ENCODE peak calls at places on chromosomes 5 and 9, in five cellular contexts. N, T, U, O and S are unnamed samples.

GRCh38 chr9:4299006-4299795 is 667 bp downstream of the GLIS3 start:
- DNase-seq in N (peak; percentile 52), O (peak; percentile 24), U (peak; percentile 54), T (peak; percentile 67), S (peak; percentile 19)

GRCh38 chr9:37706290-37706689 is 47.3 kb upstream of the TRMT10B start:
- DNase-seq in N (no peak), U (no peak), T (no peak), O (no peak), S (no peak)

GRCh38 chr9:16782490-16782889 is 88.0 kb downstream of the BNC2 start:
- DNase-seq in T (no peak), N (no peak), U (no peak), O (no peak), S (no peak)

GRCh38 chr9:119375892-119376291 is 6.7 kb upstream of the BRINP1 start:
- DNase-seq in U (peak; percentile 72), O (no peak), N (peak; percentile 51), T (no peak), S (no peak)

GRCh38 chr9:97503862-97504210 is 2.4 kb downstream of the TMOD1 start:
- DNase-seq in T (no peak), O (no peak), N (no peak), U (no peak), S (no peak)

GRCh38 chr5:179178016-179178575 is 117.9 kb downstream of the ZNF354C start:
- DNase-seq in T (no peak), U (no peak), N (no peak), O (no peak), S (no peak)

GRCh38 chr9:124139001-124139400 is 118.7 kb upstream of the NEK6 start:
- DNase-seq in T (no peak), O (no peak), U (no peak), N (no peak), S (no peak)

GRCh38 chr5:15763754-15764153 is 263.8 kb downstream of the FBXL7 start:
- DNase-seq in T (no peak), O (no peak), N (no peak), U (no peak), S (no peak)

GRCh38 chr5:154368041-154368800 is 77.6 kb upstream of the SAP30L start:
- DNase-seq in T (no peak), O (no peak), N (peak; percentile 84), U (peak; percentile 23), S (no peak)

GRCh38 chr5:14557203-14557725 is 24.3 kb upstream of the OTULINL start:
- DNase-seq in N (no peak), O (no peak), T (no peak), U (no peak), S (no peak)

GRCh38 chr9:1869843-1870242 is 145.3 kb upstream of the SMARCA2 start:
- DNase-seq in T (no peak), O (no peak), U (peak; percentile 63), N (peak; percentile 29), S (no peak)
- TF ChIP-seq CTCF in T (no peak), O (peak; percentile 32), U (peak; percentile 34), N (peak; percentile 25), S (peak; percentile 33)

GRCh38 chr9:134858051-134858841 is 22.4 kb upstream of the FCN2 start:
- DNase-seq in U (no peak), N (peak; percentile 25), O (no peak), T (no peak), S (no peak)
- TF ChIP-seq CTCF in U (no peak), N (no peak), O (no peak), T (no peak), S (no peak)

DNA sequence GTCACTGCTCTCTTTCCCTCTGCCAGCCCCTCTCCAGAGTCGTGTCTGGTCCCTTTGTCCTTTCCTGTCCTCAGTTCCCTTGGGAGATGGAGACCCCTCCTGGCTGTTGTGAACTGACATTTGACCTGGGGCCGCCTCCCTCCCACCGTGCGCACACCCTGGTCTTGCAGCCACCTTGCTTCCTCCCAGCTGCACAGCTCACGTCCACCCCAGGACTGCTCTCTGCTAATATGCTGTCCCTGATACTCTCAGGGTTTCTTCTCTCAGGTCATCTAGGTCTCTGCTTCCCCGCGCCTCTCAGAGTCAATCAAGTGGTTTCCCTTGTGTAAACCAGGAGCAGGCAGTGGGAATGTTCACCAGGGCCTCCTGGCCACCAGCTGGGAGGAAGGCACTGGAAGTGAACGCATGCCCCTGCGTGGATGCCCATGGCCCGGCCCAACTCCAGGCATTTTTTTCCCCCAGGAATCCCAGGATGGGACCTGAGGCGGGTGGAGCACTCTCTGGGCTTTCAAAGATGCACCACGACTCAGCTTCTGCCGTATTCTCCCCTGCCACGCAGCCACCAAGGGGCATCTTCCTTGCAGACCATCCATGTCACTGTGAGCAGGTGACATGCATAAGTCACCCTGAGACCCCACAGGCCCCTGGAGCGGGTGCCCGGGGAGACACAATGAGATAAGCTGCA is 142.4 kb downstream of the OLFM1 start:
- DNase-seq in O (no peak), U (no peak), T (no peak), N (no peak), S (no peak)
- TF ChIP-seq CTCF in O (no peak), U (no peak), T (no peak), N (no peak), S (no peak)

GRCh38 chr5:120817044-120817985 is 353.2 kb downstream of the PRR16 start:
- DNase-seq in U (peak; percentile 20), T (no peak), N (peak; percentile 9), O (no peak), S (no peak)
- TF ChIP-seq CTCF in U (peak; percentile 32), T (no peak), N (no peak), O (peak; percentile 36), S (no peak)

DNA sequence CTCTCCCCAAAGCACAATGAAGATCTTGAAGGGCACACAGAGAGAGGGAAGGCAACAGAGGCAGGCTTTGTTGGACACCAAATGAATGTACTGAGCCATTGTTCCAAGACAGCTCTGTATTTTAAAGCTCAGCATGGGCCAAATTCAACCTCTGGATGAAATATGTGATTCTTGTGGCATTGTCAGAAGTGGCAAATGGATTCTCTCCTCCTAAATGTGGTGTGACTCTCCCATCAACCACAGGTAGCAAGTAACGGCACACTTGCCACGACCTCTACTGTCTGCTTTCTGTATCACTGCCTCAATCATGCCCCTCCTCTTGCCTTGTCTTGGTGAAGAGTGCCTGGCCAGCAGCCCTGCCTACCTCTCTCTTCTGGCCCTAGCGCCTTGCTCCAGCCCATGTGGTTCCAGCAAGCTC is 6.1 kb upstream of the MOB3B start:
- DNase-seq in O (no peak), N (peak; percentile 49), T (no peak), U (no peak), S (no peak)
- TF ChIP-seq CTCF in O (no peak), N (no peak), T (no peak), U (no peak), S (no peak)

GRCh38 chr9:129567329-129567728 is 53.6 kb downstream of the C9orf50 start:
- DNase-seq in O (no peak), N (no peak), T (no peak), U (no peak), S (no peak)

GRCh38 chr9:129570450-129571297 is 50.2 kb downstream of the C9orf50 start:
- DNase-seq in U (no peak), T (peak; percentile 68), N (peak; percentile 95), O (no peak), S (no peak)

GRCh38 chr9:129567842-129568559 is 52.9 kb downstream of the C9orf50 start:
- DNase-seq in N (peak; percentile 92), T (no peak), O (no peak), U (peak; percentile 74), S (no peak)

GRCh38 chr9:129569506-129570449 is 51.1 kb downstream of the C9orf50 start:
- DNase-seq in N (peak; percentile 90), O (no peak), T (no peak), U (peak; percentile 57), S (no peak)

DNA sequence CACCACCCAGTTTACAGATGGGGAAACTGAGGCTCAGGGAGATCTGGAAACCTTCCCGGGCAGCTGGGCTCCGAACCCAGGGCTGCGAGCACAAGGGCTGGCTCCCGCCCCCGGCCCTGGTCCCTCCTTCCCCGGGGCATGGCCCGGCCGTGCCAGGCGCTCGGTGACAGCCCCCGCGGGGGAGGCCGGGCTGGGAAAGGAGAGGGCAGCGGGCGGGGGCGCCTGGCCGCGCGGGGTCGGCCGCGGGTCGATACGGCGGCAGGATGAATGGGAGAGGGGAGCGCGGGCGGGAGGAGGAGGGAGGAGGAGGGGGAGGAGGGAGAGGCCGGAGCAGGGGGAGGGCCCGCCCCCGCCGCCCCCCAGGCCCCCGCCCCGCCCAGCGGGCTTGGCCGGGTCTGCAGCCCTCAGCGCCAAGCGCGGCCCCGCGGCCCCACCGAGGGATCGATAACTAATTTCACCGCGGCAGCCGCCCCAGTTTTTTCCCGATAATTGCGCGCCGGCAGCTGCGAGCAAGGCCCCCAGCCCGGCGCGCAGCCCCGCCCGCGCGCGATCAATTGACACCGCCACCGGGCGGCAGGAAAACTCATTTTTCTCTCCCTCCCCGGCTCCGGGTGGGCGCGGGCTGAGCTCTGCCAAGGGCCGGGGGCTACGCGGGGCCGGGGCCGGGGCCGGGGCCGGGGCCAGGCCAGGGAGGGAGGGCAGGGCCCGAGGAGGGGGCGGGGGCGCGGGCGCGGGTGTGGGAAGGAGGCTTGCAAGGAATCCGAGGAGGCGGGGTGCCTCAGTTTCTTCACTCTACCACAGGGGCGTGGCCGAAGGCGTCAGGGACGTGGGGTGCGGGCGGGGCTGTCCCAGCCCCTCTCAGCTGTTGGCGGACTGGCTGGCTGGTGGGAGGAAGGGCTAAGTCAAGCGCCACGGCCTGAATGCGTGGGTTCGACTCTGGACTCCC is 52.1 kb downstream of the C9orf50 start:
- DNase-seq in T (no peak), U (peak; percentile 65), O (peak; percentile 46), N (peak; percentile 78), S (no peak)
- TF ChIP-seq CTCF in T (no peak), U (no peak), O (no peak), N (no peak), S (no peak)

GRCh38 chr5:127072861-127073846 is at the start of gene C5orf63:
- DNase-seq in O (no peak), N (peak; percentile 58), U (no peak), T (peak; percentile 63), S (peak; percentile 58)
- TF ChIP-seq CTCF in O (no peak), N (no peak), U (peak; percentile 6), T (no peak), S (no peak)

GRCh38 chr9:94554078-94554438 is 825 bp upstream of the PCAT7 start:
- DNase-seq in T (no peak), N (no peak), U (no peak), O (no peak), S (no peak)

GRCh38 chr9:94554439-94555331 is at the start of gene PCAT7:
- DNase-seq in U (peak; percentile 90), O (peak; percentile 53), N (peak; percentile 88), T (no peak), S (no peak)

DNA sequence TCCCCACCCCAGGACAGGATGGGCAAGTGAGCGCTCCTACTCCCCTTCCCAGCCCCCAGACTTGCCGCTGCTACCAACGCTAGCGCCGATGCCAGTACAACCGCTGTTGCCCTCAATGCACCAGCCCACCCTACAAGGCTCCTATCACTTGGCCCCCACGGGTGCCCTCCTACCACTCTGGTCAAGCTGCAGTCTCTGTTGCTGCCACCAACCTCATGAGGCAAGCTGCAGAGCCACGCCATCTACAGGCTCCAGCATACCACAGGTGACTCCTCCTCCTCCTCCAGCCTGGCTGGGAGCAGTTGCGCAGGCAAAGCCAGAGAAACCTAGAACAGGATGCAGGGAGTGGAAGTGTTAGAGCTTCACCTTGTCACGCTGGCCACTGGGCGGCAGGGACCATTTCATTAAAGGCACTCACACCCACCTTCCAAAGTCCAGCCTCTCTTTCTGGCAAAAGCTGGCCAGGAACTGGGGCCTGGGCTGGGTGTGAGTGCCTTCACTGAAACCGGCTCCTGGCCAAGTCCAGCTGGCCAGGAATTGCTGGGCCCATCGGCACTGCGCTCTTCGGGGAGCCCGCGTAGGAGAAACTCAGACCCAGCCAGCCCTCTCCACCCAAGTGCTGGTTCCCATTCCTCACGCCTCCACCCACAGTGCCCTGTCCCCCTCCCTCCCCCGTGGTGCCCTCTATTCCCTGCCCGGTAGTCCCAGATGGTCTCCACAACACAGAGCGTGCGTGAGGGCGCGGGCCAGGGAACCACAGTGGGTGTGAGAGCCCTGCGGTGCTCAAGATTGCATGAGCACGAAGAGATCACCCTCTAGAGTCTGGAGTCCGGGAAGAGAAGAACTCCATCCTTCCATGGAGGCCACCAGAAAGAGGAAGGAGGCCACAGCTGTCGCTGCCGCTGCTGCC is 1.6 kb upstream of the PCAT7 start:
- DNase-seq in N (peak; percentile 41), T (no peak), U (peak; percentile 18), O (no peak), S (no peak)
- TF ChIP-seq CTCF in N (no peak), T (no peak), U (no peak), O (no peak), S (no peak)